ENCODE peak calls at places on chromosome 3, in four cellular contexts. D is PC-3; H is naive thymus-derived CD4-positive, alpha-beta T cell; Y is activated T-cell treated with anti-CD3 and anti-CD28 coated beads, Interleukin-2, amount 50 U/mL, for 72 hours. X is an unnamed sample.

GRCh38 chr3:187305881-187306280 is 14.3 kb upstream of the MASP1 start:
- ATAC-seq in H (no peak), D (no peak), Y (no peak), X (no peak)

GRCh38 chr3:76873509-76874242 is 166.2 kb upstream of the ROBO2 start:
- ATAC-seq in H (no peak), D (no peak), Y (no peak), X (no peak)

GRCh38 chr3:49151610-49152009 is 14.5 kb downstream of the CCDC71 start:
- ATAC-seq in H (no peak), D (no peak), Y (no peak), X (no peak)

GRCh38 chr3:179460260-179460659 is 9.0 kb upstream of the GNB4 start:
- ATAC-seq in Y (no peak), D (no peak), H (no peak), X (no peak)

GRCh38 chr3:111568355-111568754 is 26.4 kb downstream of the CD96 start:
- ATAC-seq in Y (no peak), D (no peak), H (no peak), X (no peak)

GRCh38 chr3:17207019-17207418 is 322.3 kb downstream of the PLCL2 start:
- ATAC-seq in Y (no peak), D (no peak), H (no peak), X (no peak)

GRCh38 chr3:67723863-67724262 is 69.5 kb upstream of the SUCLG2 start:
- ATAC-seq in H (no peak), D (no peak), Y (no peak), X (no peak)

GRCh38 chr3:114866430-114866829 is 280.7 kb downstream of the ZBTB20 start:
- ATAC-seq in D (no peak), Y (no peak), H (no peak), X (no peak)

GRCh38 chr3:33023176-33024136 is 72.0 kb downstream of the CCR4 start:
- ATAC-seq in Y (peak; percentile 92), D (peak; percentile 68), H (peak; percentile 76), X (no peak)

GRCh38 chr3:194095464-194095863 is 40.5 kb upstream of the HES1 start:
- ATAC-seq in Y (no peak), D (peak; percentile 4), H (no peak), X (no peak)

GRCh38 chr3:102038477-102039142 is 189.3 kb downstream of the NFKBIZ start:
- ATAC-seq in D (no peak), Y (no peak), H (peak; percentile 83), X (no peak)

GRCh38 chr3:71584216-71585061 is 911 bp upstream of the FOXP1 start:
- ATAC-seq in D (peak; percentile 14), H (peak; percentile 19), Y (peak; percentile 6), X (peak; percentile 45)

GRCh38 chr3:37680393-37680792 is 181.3 kb upstream of the CTDSPL start:
- ATAC-seq in D (no peak), Y (no peak), H (no peak), X (peak; percentile 86)

GRCh38 chr3:114178770-114179368 is at the start of gene DRD3:
- ATAC-seq in D (peak; percentile 45), Y (no peak), H (no peak), X (no peak)

GRCh38 chr3:128619146-128619890 is 31.3 kb downstream of the RPN1 start:
- ATAC-seq in D (peak; percentile 77), Y (peak; percentile 61), H (peak; percentile 25), X (no peak)

GRCh38 chr3:23829242-23829934 is 23.6 kb downstream of the UBE2E1 start:
- ATAC-seq in D (no peak), Y (no peak), H (no peak), X (no peak)

GRCh38 chr3:78268716-78269668 is 1229.1 kb downstream of the ROBO2 start:
- ATAC-seq in H (peak; percentile 31), Y (no peak), D (no peak), X (no peak)

GRCh38 chr3:190130700-190131099 is 10.0 kb upstream of the P3H2 start:
- ATAC-seq in D (no peak), H (no peak), Y (no peak), X (no peak)

GRCh38 chr3:128001576-128001975 is 50.7 kb upstream of the SEC61A1 start:
- ATAC-seq in H (no peak), D (no peak), Y (no peak), X (no peak)

GRCh38 chr3:172787746-172788145 is 37.2 kb downstream of the ECT2 start:
- ATAC-seq in H (no peak), D (no peak), Y (no peak), X (no peak)

GRCh38 chr3:25428003-25428861 is at the start of gene RARB:
- ATAC-seq in D (no peak), Y (no peak), H (peak; percentile 27), X (peak; percentile 91)

GRCh38 chr3:62096521-62096920 is 276.8 kb downstream of the FEZF2 start:
- ATAC-seq in D (no peak), H (no peak), Y (no peak), X (no peak)

GRCh38 chr3:127556565-127556964 is 34.0 kb downstream of the TPRA1 start:
- ATAC-seq in Y (no peak), H (no peak), D (no peak), X (no peak)

GRCh38 chr3:66083096-66083960 is 44.6 kb upstream of the MAGI1 start:
- ATAC-seq in H (peak; percentile 14), Y (no peak), D (no peak), X (no peak)

GRCh38 chr3:183551930-183552329 is 3.6 kb downstream of the KLHL6 start:
- ATAC-seq in D (no peak), H (no peak), Y (peak; percentile 31), X (no peak)

GRCh38 chr3:106004137-106004600 is 135.4 kb upstream of the CBLB start:
- ATAC-seq in H (no peak), Y (peak; percentile 85), D (peak; percentile 51), X (no peak)

GRCh38 chr3:138046955-138047354 is 37.0 kb downstream of the CLDN18 start:
- ATAC-seq in Y (peak; percentile 94), H (no peak), D (no peak), X (no peak)

GRCh38 chr3:143037867-143038266 is 36.5 kb downstream of the U2SURP start:
- ATAC-seq in H (no peak), D (peak; percentile 31), Y (no peak), X (no peak)

GRCh38 chr3:129276385-129276784 is 2.3 kb upstream of the HMCES start:
- ATAC-seq in D (no peak), H (no peak), Y (peak; percentile 21), X (no peak)

GRCh38 chr3:40858364-40859115 is 333.8 kb downstream of the ZNF621 start:
- ATAC-seq in D (no peak), H (no peak), Y (no peak), X (no peak)

GRCh38 chr3:14549256-14549931 is 9.3 kb upstream of the GRIP2 start:
- ATAC-seq in H (no peak), Y (no peak), D (peak; percentile 58), X (no peak)

GRCh38 chr3:31227152-31227581 is 305.6 kb upstream of the STT3B start:
- ATAC-seq in Y (peak; percentile 53), D (peak; percentile 53), H (peak; percentile 89), X (no peak)

GRCh38 chr3:141553055-141553454 is 66.2 kb downstream of the RASA2 start:
- ATAC-seq in D (no peak), Y (peak; percentile 67), H (peak; percentile 93), X (no peak)

GRCh38 chr3:170171563-170171962 is 10.0 kb downstream of the PHC3 start:
- ATAC-seq in Y (peak; percentile 51), H (no peak), D (no peak), X (no peak)

GRCh38 chr3:51538115-51538458 is 432 bp upstream of the RAD54L2 start:
- ATAC-seq in H (no peak), Y (peak; percentile 23), D (peak; percentile 8), X (peak; percentile 1)

GRCh38 chr3:27666277-27666676 is 55.8 kb downstream of the EOMES start:
- ATAC-seq in D (no peak), H (peak; percentile 9), Y (no peak), X (no peak)

GRCh38 chr3:139975592-139976360 is 40.8 kb downstream of the CLSTN2 start:
- ATAC-seq in Y (no peak), D (no peak), H (no peak), X (no peak)

GRCh38 chr3:158991146-158991705 is 189.4 kb downstream of the MFSD1 start:
- ATAC-seq in H (no peak), Y (no peak), D (peak; percentile 78), X (no peak)